ENCODE peak calls at places on chromosome 18, in ten cellular contexts. U, G, H, I, T, E, V, K, Q and Y are unnamed samples.

GRCh38 chr18:65760457-65760856 is 9.6 kb downstream of the CDH7 start:
- DNase-seq in U (no peak), G (no peak), H (no peak), I (no peak), T (no peak), E (no peak), V (no peak), K (no peak), Q (no peak), Y (no peak)

GRCh38 chr18:9719421-9719981 is 11.4 kb downstream of the RAB31 start:
- DNase-seq in U (peak; percentile 64), G (peak; percentile 67), H (no peak), I (no peak), T (no peak), E (no peak), V (peak; percentile 67), K (no peak), Q (peak; percentile 82), Y (no peak)

GRCh38 chr18:24817150-24818068 is 357.0 kb downstream of the HRH4 start:
- DNase-seq in U (no peak), G (no peak), H (no peak), I (no peak), T (no peak), E (no peak), V (no peak), K (peak; percentile 33), Q (no peak), Y (no peak)

GRCh38 chr18:55433688-55434087 is 154.3 kb downstream of the TCF4 start:
- DNase-seq in U (no peak), G (no peak), H (no peak), I (no peak), T (no peak), E (no peak), V (no peak), K (no peak), Q (no peak), Y (no peak)

GRCh38 chr18:3411854-3412268 is 38.1 kb upstream of the TGIF1 start:
- DNase-seq in U (peak; percentile 31), G (no peak), H (no peak), I (no peak), T (no peak), E (no peak), V (peak; percentile 54), K (peak; percentile 70), Q (no peak), Y (no peak)

GRCh38 chr18:50401888-50402287 is 27.0 kb downstream of the SKA1 start:
- DNase-seq in U (peak; percentile 44), G (no peak), H (no peak), I (no peak), T (no peak), E (no peak), V (peak; percentile 3), K (peak; percentile 68), Q (peak; percentile 48), Y (peak; percentile 86)

GRCh38 chr18:40046596-40046995 is 1908.4 kb upstream of the PIK3C3 start:
- DNase-seq in U (no peak), G (no peak), H (no peak), I (no peak), T (no peak), E (no peak), V (no peak), K (no peak), Q (no peak), Y (no peak)

GRCh38 chr18:4074647-4075046 is 380.5 kb downstream of the DLGAP1 start:
- DNase-seq in U (no peak), G (no peak), H (no peak), I (no peak), T (no peak), E (no peak), V (no peak), K (no peak), Q (no peak), Y (no peak)

GRCh38 chr18:10454800-10455550 is 540 bp downstream of the APCDD1 start:
- DNase-seq in U (no peak), G (no peak), H (no peak), I (no peak), T (peak; percentile 32), E (no peak), V (peak; percentile 5), K (peak; percentile 58), Q (no peak), Y (peak; percentile 58)

GRCh38 chr18:48835119-48835518 is 115.6 kb downstream of the SMAD7 start:
- DNase-seq in U (no peak), G (no peak), H (no peak), I (no peak), T (no peak), E (no peak), V (no peak), K (no peak), Q (peak; percentile 35), Y (no peak)

GRCh38 chr18:45481846-45482245 is 133.4 kb upstream of the SLC14A2 start:
- DNase-seq in U (no peak), G (no peak), H (no peak), I (no peak), T (no peak), E (no peak), V (no peak), K (no peak), Q (no peak), Y (no peak)